ENCODE peak calls at places on chromosomes 1 and 21, in five cellular contexts. L is esophagus muscularis mucosa, X is AG08396, A is substantia nigra, T is lung. E is an unnamed sample.
A peak's percentile ranks its signal among the peaks of the same experiment; 100 is the strongest.

GRCh38 chr1:46522184-46522968 is 29.1 kb downstream of the KNCN start:
- DNase-seq in L (no peak), X (peak; percentile 61), A (no peak), T (peak; percentile 73), E (no peak)

GRCh38 chr1:55298167-55298894 is 83.2 kb upstream of the USP24 start:
- DNase-seq in L (no peak), X (no peak), A (no peak), T (no peak), E (no peak)

GRCh38 chr1:25786887-25787286 is 13.1 kb upstream of the SELENON start:
- DNase-seq in L (no peak), X (no peak), A (no peak), T (no peak), E (no peak)

GRCh38 chr1:5637171-5637570 is 355.1 kb downstream of the NPHP4 start:
- DNase-seq in L (no peak), X (no peak), A (peak; percentile 9), T (no peak), E (no peak)

GRCh38 chr1:84606977-84607376 is 32.7 kb upstream of the CTBS start:
- DNase-seq in L (no peak), X (no peak), A (no peak), T (no peak), E (no peak)

GRCh38 chr1:57101171-57101570 is 135.4 kb upstream of the C8B start:
- DNase-seq in L (no peak), X (no peak), A (no peak), T (no peak), E (no peak)

GRCh38 chr1:36175137-36176095 is 19.5 kb downstream of the MAP7D1 start:
- DNase-seq in L (no peak), X (peak; percentile 70), A (peak; percentile 26), T (no peak), E (no peak)

GRCh38 chr1:67713071-67713806 is 28.2 kb downstream of the GADD45A start:
- DNase-seq in L (no peak), X (peak; percentile 56), A (no peak), T (no peak), E (peak; percentile 77)

GRCh38 chr1:155978325-155978972 is at the start of gene ARHGEF2:
- DNase-seq in L (peak; percentile 96), X (peak; percentile 75), A (peak; percentile 64), T (peak; percentile 81), E (no peak)

GRCh38 chr1:198165927-198166647 is 9.3 kb downstream of the NEK7 start:
- DNase-seq in L (no peak), X (no peak), A (no peak), T (no peak), E (no peak)

GRCh38 chr1:67978988-67979516 is 71.4 kb downstream of the DIRAS3 start:
- DNase-seq in L (no peak), X (no peak), A (no peak), T (no peak), E (no peak)

GRCh38 chr21:32334980-32335471 is 36.4 kb downstream of the MRAP start:
- DNase-seq in L (no peak), X (no peak), A (peak; percentile 64), T (no peak), E (no peak)

GRCh38 chr1:46757256-46757955 is 38.5 kb upstream of the EFCAB14 start:
- DNase-seq in L (no peak), X (no peak), A (no peak), T (peak; percentile 84), E (peak; percentile 7)

GRCh38 chr1:173267453-173267945 is 60.4 kb upstream of the TNFSF4 start:
- DNase-seq in L (no peak), X (no peak), A (no peak), T (no peak), E (no peak)

E was measured in NCI-H1930.